ENCODE peak calls at places on chromosomes 4 and X, in four cellular contexts. One of them, this sample, is unnamed.

GRCh38 chr4:2462218-2462991 is 6.5 kb upstream of the RNF4 start:
- DNase-seq in AG09309: no peak
- DNase-seq in thoracic aorta: no peak
- DNase-seq in mammary epithelial cell: peak; percentile 39
- DNase-seq in this sample: peak; percentile 25

GRCh38 chr4:156298230-156298629 is 344.6 kb upstream of the CTSO start:
- DNase-seq in AG09309: peak; percentile 80
- DNase-seq in thoracic aorta: no peak
- DNase-seq in mammary epithelial cell: peak; percentile 52
- DNase-seq in this sample: no peak

GRCh38 chr4:185566972-185567749 is 31.9 kb upstream of the PDLIM3 start:
- DNase-seq in AG09309: no peak
- DNase-seq in thoracic aorta: peak; percentile 33
- DNase-seq in mammary epithelial cell: no peak
- DNase-seq in this sample: no peak

GRCh38 chr4:7715251-7716014 is 224.2 kb downstream of the AFAP1 start:
- DNase-seq in AG09309: no peak
- DNase-seq in thoracic aorta: no peak
- DNase-seq in mammary epithelial cell: no peak
- DNase-seq in this sample: no peak

GRCh38 chr4:180377741-180378140 is 1865.5 kb upstream of the TENM3 start:
- DNase-seq in AG09309: no peak
- DNase-seq in thoracic aorta: no peak
- DNase-seq in mammary epithelial cell: no peak
- DNase-seq in this sample: no peak

GRCh38 chrX:626745-627509 is 3.7 kb upstream of the SHOX start:
- DNase-seq in AG09309: no peak
- DNase-seq in thoracic aorta: no peak
- DNase-seq in mammary epithelial cell: no peak
- DNase-seq in this sample: no peak

GRCh38 chrX:53186363-53186762 is 38.6 kb downstream of the KDM5C start:
- DNase-seq in AG09309: no peak
- DNase-seq in thoracic aorta: no peak
- DNase-seq in mammary epithelial cell: peak; percentile 96
- DNase-seq in this sample: no peak

GRCh38 chrX:25754399-25754798 is 383.7 kb upstream of the MAGEB18 start:
- DNase-seq in AG09309: no peak
- DNase-seq in thoracic aorta: no peak
- DNase-seq in mammary epithelial cell: no peak
- DNase-seq in this sample: no peak

GRCh38 chr4:1249148-1249730 is 309 bp upstream of the CTBP1 start:
- DNase-seq in AG09309: peak; percentile 46
- DNase-seq in thoracic aorta: no peak
- DNase-seq in mammary epithelial cell: peak; percentile 81
- DNase-seq in this sample: peak; percentile 71

GRCh38 chrX:106905064-106905708 is 2.0 kb upstream of the RIPPLY1 start:
- DNase-seq in AG09309: no peak
- DNase-seq in thoracic aorta: no peak
- DNase-seq in mammary epithelial cell: no peak
- DNase-seq in this sample: no peak

GRCh38 chr4:127732623-127733199 is 2.5 kb downstream of the SLC25A31 start:
- DNase-seq in AG09309: peak; percentile 11
- DNase-seq in thoracic aorta: no peak
- DNase-seq in mammary epithelial cell: peak; percentile 27
- DNase-seq in this sample: peak; percentile 34

GRCh38 chrX:35726176-35726575 is 72.0 kb upstream of the MAGEB16 start:
- DNase-seq in AG09309: no peak
- DNase-seq in thoracic aorta: no peak
- DNase-seq in mammary epithelial cell: peak; percentile 9
- DNase-seq in this sample: peak; percentile 9

GRCh38 chrX:100207331-100208024 is 202.6 kb downstream of the PCDH19 start:
- DNase-seq in AG09309: no peak
- DNase-seq in thoracic aorta: no peak
- DNase-seq in mammary epithelial cell: no peak
- DNase-seq in this sample: no peak

GRCh38 chrX:41655631-41656030 is 33.1 kb upstream of the GPR34 start:
- DNase-seq in AG09309: no peak
- DNase-seq in thoracic aorta: no peak
- DNase-seq in mammary epithelial cell: peak; percentile 68
- DNase-seq in this sample: no peak

GRCh38 chr4:6987566-6987920 is 55.6 kb upstream of the TADA2B start:
- DNase-seq in AG09309: no peak
- DNase-seq in thoracic aorta: no peak
- DNase-seq in mammary epithelial cell: peak; percentile 81
- DNase-seq in this sample: no peak

GRCh38 chrX:153868576-153869472 is 17.1 kb downstream of the L1CAM start:
- DNase-seq in AG09309: no peak
- DNase-seq in thoracic aorta: no peak
- DNase-seq in mammary epithelial cell: no peak
- DNase-seq in this sample: no peak

GRCh38 chr4:113563691-113564378 is 197.7 kb downstream of the CAMK2D start:
- DNase-seq in AG09309: no peak
- DNase-seq in thoracic aorta: no peak
- DNase-seq in mammary epithelial cell: no peak
- DNase-seq in this sample: no peak

GRCh38 chr4:144611850-144612249 is 34.1 kb upstream of the HHIP start:
- DNase-seq in AG09309: no peak
- DNase-seq in thoracic aorta: no peak
- DNase-seq in mammary epithelial cell: peak; percentile 22
- DNase-seq in this sample: peak; percentile 38

GRCh38 chrX:14027031-14027430 is 2.7 kb downstream of the GEMIN8 start:
- DNase-seq in AG09309: no peak
- DNase-seq in thoracic aorta: no peak
- DNase-seq in mammary epithelial cell: peak; percentile 81
- DNase-seq in this sample: no peak

GRCh38 chrX:133414399-133415275 is 652 bp downstream of the GPC4 start:
- DNase-seq in AG09309: no peak
- DNase-seq in thoracic aorta: no peak
- DNase-seq in mammary epithelial cell: peak; percentile 46
- DNase-seq in this sample: no peak
- H3K4me3 ChIP-seq in AG09309: peak overlapping the region; percentile 38
- H3K4me3 ChIP-seq in thoracic aorta: peak overlapping the region; percentile 87
- H3K4me3 ChIP-seq in mammary epithelial cell: peak overlapping the region; percentile 31
- H3K4me3 ChIP-seq in this sample: peak overlapping the region; percentile 18

DNA sequence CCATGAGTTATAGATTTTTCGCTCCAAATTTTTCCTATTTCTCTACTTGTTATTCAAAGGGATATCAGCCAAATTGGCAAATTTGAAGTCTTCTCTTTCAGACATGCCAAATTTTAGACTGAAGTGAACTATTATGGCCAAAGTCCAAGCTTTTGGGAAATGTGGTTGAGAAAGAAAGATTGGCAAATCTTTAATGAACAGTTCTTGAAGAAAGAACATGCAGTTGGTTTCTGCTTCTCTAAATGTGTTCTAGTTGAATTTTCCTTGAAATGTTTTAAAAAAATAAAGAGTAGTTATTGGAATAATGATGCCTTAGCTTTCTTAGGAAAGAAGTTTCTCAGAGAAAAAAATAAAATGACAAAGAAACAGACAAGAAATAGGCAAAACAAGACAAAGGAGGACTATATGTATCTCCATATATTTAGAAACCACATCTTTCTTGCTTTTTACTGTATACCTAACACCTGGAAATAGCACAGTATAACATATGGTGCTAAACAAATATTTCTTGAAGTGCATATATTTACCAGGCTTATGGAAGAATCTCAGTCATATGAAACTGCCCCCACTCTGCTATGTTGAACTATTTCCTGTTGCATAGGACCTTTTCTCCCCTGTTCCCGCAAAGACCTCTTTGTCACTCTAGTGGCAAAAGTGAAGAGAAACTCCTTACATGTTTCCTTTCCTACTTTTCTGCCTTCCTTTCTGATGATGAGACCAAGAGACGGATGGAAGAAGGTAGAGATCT is 250.0 kb downstream of the ARHGAP24 start:
- DNase-seq in AG09309: no peak
- DNase-seq in thoracic aorta: no peak
- DNase-seq in mammary epithelial cell: no peak
- DNase-seq in this sample: no peak
- H3K4me3 ChIP-seq in AG09309: no peak overlapping the region
- H3K4me3 ChIP-seq in thoracic aorta: no peak overlapping the region
- H3K4me3 ChIP-seq in mammary epithelial cell: no peak overlapping the region
- H3K4me3 ChIP-seq in this sample: no peak overlapping the region

GRCh38 chr4:80462537-80463207 is 127.1 kb downstream of the CFAP299 start:
- DNase-seq in AG09309: no peak
- DNase-seq in thoracic aorta: no peak
- DNase-seq in mammary epithelial cell: no peak
- DNase-seq in this sample: no peak
- H3K4me3 ChIP-seq in AG09309: no peak overlapping the region
- H3K4me3 ChIP-seq in thoracic aorta: peak overlapping the region; percentile 35
- H3K4me3 ChIP-seq in mammary epithelial cell: no peak overlapping the region
- H3K4me3 ChIP-seq in this sample: no peak overlapping the region

DNA sequence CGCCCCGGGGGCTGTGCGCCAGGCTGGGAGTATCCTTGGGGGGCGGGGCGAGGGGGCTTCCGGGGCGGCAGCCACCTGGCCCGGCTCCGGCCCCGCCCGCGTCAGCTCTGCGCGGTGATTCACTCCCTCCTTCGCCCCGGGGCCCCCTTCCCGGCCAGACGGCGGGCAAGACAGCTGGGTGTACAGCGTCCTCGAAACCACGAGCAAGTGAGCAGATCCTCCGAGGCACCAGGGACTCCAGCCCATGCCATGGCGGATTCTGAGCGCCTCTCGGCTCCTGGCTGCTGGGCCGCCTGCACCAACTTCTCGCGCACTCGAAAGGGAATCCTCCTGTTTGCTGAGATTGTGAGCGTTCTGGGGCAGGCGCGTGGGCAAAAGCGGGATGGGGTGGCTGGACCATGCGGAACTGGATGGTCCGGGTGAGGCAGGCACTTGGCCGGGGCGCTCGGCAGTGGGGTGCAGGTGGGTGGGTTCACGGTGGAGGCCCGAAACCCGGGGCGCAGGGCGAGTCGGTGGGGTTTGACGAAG is at the start of gene PLP2:
- DNase-seq in AG09309: no peak
- DNase-seq in thoracic aorta: no peak
- DNase-seq in mammary epithelial cell: peak; percentile 72
- DNase-seq in this sample: no peak
- H3K4me3 ChIP-seq in AG09309: peak within 1 kb of the TSS; percentile 88
- H3K4me3 ChIP-seq in thoracic aorta: peak within 1 kb of the TSS; percentile 87
- H3K4me3 ChIP-seq in mammary epithelial cell: peak within 1 kb of the TSS; percentile 88
- H3K4me3 ChIP-seq in this sample: peak within 1 kb of the TSS; percentile 65

DNA sequence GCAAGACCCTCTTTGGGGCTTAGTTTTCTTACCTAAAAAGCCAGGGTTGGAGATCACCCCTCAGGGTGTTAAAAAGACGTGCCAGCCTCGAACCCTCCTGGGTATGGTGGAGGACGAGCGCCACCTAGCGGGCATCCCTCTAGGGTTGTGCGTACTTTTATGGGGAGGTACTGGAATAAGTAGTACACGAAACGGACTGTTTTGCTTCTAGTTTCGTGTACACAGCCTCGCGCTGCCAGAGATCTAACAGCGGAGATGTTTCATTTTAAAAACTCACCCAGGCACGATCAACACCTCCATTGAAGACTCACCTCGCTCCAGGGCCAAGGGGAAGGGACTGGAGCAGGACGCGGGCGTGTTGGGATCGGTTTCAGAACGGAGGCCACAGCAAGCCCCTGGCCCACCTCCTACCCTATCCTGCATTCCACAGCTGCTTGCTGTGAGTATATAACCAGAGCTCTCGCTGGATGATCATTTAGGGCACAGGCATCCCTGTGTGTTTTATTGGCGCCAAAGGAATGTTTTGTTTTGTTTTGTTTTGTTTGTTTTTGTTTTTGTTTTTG is 4.8 kb upstream of the NKX3-2 start:
- DNase-seq in AG09309: peak; percentile 29
- DNase-seq in thoracic aorta: peak; percentile 29
- DNase-seq in mammary epithelial cell: peak; percentile 70
- DNase-seq in this sample: peak; percentile 88
- H3K4me3 ChIP-seq in AG09309: peak overlapping the region; percentile 55
- H3K4me3 ChIP-seq in thoracic aorta: peak overlapping the region; percentile 42
- H3K4me3 ChIP-seq in mammary epithelial cell: peak overlapping the region; percentile 49
- H3K4me3 ChIP-seq in this sample: peak overlapping the region; percentile 28